ENCODE peak calls at places on chromosome 18, in five cellular contexts. R, L, K, A and S are unnamed samples.

GRCh38 chr18:57998461-57998860 is 45.6 kb upstream of the NEDD4L start:
- DNase-seq in R (no peak), L (no peak), K (no peak), A (peak; percentile 53), S (peak; percentile 14)

GRCh38 chr18:70172225-70172624 is 33.3 kb downstream of the RTTN start:
- DNase-seq in R (peak; percentile 57), L (peak; percentile 61), K (no peak), A (no peak), S (peak; percentile 4)

GRCh38 chr18:63138469-63139340 is 180.9 kb downstream of the BCL2 start:
- DNase-seq in R (no peak), L (no peak), K (peak; percentile 67), A (no peak), S (no peak)

GRCh38 chr18:4242431-4243161 is 212.5 kb downstream of the DLGAP1 start:
- DNase-seq in R (no peak), L (no peak), K (no peak), A (no peak), S (no peak)

GRCh38 chr18:58412844-58413666 is 215.8 kb downstream of the ALPK2 start:
- DNase-seq in R (no peak), L (no peak), K (no peak), A (no peak), S (no peak)

GRCh38 chr18:12645751-12646203 is 12.1 kb downstream of the SPIRE1 start:
- DNase-seq in R (peak; percentile 65), L (no peak), K (no peak), A (peak; percentile 44), S (no peak)

GRCh38 chr18:21761471-21762115 is 21.0 kb downstream of the MIB1 start:
- DNase-seq in R (no peak), L (no peak), K (no peak), A (no peak), S (no peak)

GRCh38 chr18:79405781-79406575 is 10.2 kb downstream of the NFATC1 start:
- DNase-seq in R (no peak), L (no peak), K (peak; percentile 94), A (no peak), S (no peak)

GRCh38 chr18:26119246-26119645 is 14.4 kb upstream of the PSMA8 start:
- DNase-seq in R (no peak), L (no peak), K (no peak), A (no peak), S (no peak)

GRCh38 chr18:51151568-51152511 is 45.6 kb downstream of the MEX3C start:
- DNase-seq in R (no peak), L (no peak), K (peak; percentile 78), A (no peak), S (no peak)

GRCh38 chr18:63882333-63883141 is 5.0 kb upstream of the SERPINB2 start:
- DNase-seq in R (peak; percentile 91), L (peak; percentile 88), K (no peak), A (peak; percentile 100), S (peak; percentile 89)

GRCh38 chr18:78900938-78901909 is 78.4 kb upstream of the SALL3 start:
- DNase-seq in R (no peak), L (no peak), K (no peak), A (no peak), S (no peak)

GRCh38 chr18:3059272-3059671 is 46.3 kb upstream of the LPIN2 start:
- DNase-seq in R (no peak), L (no peak), K (no peak), A (no peak), S (no peak)

GRCh38 chr18:28511421-28511821 is 334.5 kb upstream of the CDH2 start:
- DNase-seq in R (peak; percentile 20), L (no peak), K (no peak), A (peak; percentile 55), S (peak; percentile 5)

GRCh38 chr18:53380063-53380639 is 844.3 kb downstream of the MBD2 start:
- DNase-seq in R (peak; percentile 60), L (peak; percentile 2), K (peak; percentile 9), A (peak; percentile 14), S (peak; percentile 50)

GRCh38 chr18:48776641-48777025 is 174.1 kb downstream of the SMAD7 start:
- DNase-seq in R (no peak), L (no peak), K (no peak), A (no peak), S (no peak)

GRCh38 chr18:78661316-78661715 is 318.3 kb upstream of the SALL3 start:
- DNase-seq in R (no peak), L (no peak), K (no peak), A (no peak), S (no peak)

GRCh38 chr18:65235966-65236634 is 514.7 kb upstream of the CDH7 start:
- DNase-seq in R (no peak), L (no peak), K (no peak), A (peak; percentile 2), S (peak; percentile 62)

GRCh38 chr18:22193466-22193865 is 24.1 kb downstream of the GATA6 start:
- DNase-seq in R (peak; percentile 77), L (no peak), K (no peak), A (no peak), S (no peak)

GRCh38 chr18:26312196-26312595 is 86.0 kb downstream of the TAF4B start:
- DNase-seq in R (no peak), L (no peak), K (no peak), A (no peak), S (no peak)

DNA sequence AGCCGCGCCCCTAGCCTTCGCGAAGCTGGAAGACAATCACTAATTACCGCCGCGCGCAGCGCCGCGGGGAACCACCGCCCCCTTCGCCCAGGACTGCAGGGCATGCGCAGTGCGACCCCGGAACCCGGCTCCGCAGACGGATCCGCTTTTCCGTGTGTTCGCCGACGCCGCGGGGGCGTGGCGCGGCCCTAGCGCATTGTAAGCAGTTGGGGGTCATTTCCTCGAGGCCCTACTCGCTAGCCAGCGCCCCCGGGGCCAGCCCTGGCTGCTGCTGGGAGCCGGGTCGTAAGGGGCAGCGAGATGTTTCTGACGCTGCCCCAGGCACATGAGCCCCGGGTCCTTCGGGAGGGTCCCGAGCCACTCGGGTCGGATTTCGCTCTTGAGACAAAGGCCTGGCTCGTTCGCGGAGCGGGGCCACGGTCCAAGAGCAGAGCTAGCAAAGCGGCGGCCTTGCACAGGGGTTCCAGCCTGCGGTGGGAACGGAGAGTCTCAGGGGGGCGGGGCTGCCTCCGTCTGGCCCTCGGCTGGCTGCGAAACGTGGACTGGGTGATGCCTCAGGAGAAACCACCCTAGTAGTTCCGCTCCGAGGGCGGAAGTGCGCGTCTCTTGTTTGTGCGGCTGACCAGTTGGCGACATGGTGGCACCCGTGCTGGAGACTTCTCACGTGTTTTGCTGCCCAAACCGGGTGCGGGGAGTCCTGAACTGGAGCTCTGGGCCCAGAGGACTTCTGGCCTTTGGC is at the start of the genes ELP2 and SLC39A6:
- DNase-seq in R (peak; percentile 96), L (peak; percentile 94), K (peak; percentile 99), A (peak; percentile 92), S (peak; percentile 94)
- TF ChIP-seq CTCF in R (no peak), L (no peak), K (no peak), A (peak; percentile 1), S (no peak)

DNA sequence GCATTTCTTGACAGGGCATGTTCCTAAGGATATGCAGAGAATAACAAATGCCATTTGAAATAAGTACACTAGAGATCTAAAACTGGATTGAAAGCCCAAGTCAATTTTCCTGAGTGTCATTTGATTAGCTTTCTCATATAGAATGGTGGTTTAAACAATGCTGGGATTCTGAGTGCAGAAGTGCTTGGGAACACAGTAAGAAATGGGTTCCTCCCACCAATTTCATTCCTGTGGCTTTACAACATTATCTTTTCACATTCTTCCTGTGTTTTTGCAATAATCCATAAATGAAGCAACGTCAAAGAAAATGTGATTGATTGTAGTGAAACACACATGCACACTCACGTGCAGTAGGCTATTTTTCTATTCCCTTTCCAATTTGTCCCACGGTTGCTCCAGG is 1858.4 kb upstream of the PIK3C3 start:
- DNase-seq in R (peak; percentile 42), L (peak; percentile 18), K (no peak), A (no peak), S (no peak)
- TF ChIP-seq CTCF in R (no peak), L (no peak), K (no peak), A (no peak), S (no peak)

GRCh38 chr18:9708882-9709877 is 1.1 kb downstream of the RAB31 start:
- DNase-seq in R (peak; percentile 58), L (no peak), K (peak; percentile 61), A (no peak), S (no peak)
- TF ChIP-seq CTCF in R (no peak), L (no peak), K (no peak), A (no peak), S (no peak)

DNA sequence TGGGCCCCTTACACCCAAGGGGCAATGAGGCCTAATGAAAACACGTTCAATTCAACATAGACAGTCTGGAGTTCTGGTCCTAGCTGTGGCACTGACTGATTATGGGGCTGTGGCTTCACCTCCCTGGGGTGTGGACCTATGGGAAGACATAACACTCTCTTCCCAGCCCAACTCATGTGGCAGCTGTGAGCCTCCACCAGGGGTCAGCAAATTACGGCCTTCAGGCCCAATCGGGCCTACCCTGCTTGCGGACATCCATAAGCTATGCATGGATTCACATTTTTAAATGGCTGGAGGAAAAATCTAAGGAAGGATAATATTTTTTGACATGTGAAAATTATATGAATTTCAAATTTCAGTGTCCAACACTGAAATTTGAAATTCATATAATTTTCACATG is 101.3 kb downstream of the LOXHD1 start:
- DNase-seq in R (peak; percentile 11), L (no peak), K (no peak), A (no peak), S (peak; percentile 65)
- TF ChIP-seq CTCF in R (peak; percentile 31), L (peak; percentile 13), K (no peak), A (peak; percentile 54), S (peak; percentile 54)

GRCh38 chr18:31101148-31102019 is 837 bp downstream of the DSC2 start:
- DNase-seq in R (peak; percentile 39), L (peak; percentile 3), K (no peak), A (peak; percentile 56), S (peak; percentile 53)
- TF ChIP-seq CTCF in R (no peak), L (no peak), K (no peak), A (peak; percentile 33), S (no peak)